ENCODE peak calls at places on chromosomes 16 and 17, in four cellular contexts. J is A549, O is heart left ventricle, C is DND-41. I is an unnamed sample.

GRCh38 chr17:82848022-82848592 is 8.3 kb upstream of the ZNF750 start:
- DNase-seq in J (no peak), O (no peak), C (peak; percentile 87), I (no peak)

GRCh38 chr17:63786117-63786516 is 12.1 kb downstream of the DDX42 start:
- DNase-seq in J (no peak), O (no peak), C (no peak), I (no peak)

GRCh38 chr17:77434136-77435114 is 293.7 kb downstream of the SEC14L1 start:
- DNase-seq in J (no peak), O (no peak), C (no peak), I (no peak)

GRCh38 chr17:67511012-67511411 is 133.9 kb downstream of the PITPNC1 start:
- DNase-seq in J (no peak), O (no peak), C (no peak), I (no peak)

GRCh38 chr17:7834554-7834890 is 505 bp downstream of the KDM6B start:
- DNase-seq in J (peak; percentile 50), O (peak; percentile 81), C (no peak), I (no peak)

GRCh38 chr16:86886651-86887050 is 308.3 kb downstream of the FOXL1 start:
- DNase-seq in J (no peak), O (no peak), C (no peak), I (peak; percentile 42)

GRCh38 chr17:76442341-76443338 is 10.3 kb downstream of the UBE2O start:
- DNase-seq in J (no peak), O (no peak), C (no peak), I (no peak)

GRCh38 chr17:34504814-34505484 is 74.4 kb upstream of the TMEM132E start:
- DNase-seq in J (no peak), O (no peak), C (no peak), I (no peak)

GRCh38 chr17:63222655-63223054 is 223.5 kb downstream of the CYB561 start:
- DNase-seq in J (no peak), O (no peak), C (no peak), I (no peak)

GRCh38 chr17:57121308-57122042 is 36.4 kb downstream of the AKAP1 start:
- DNase-seq in J (peak; percentile 77), O (no peak), C (peak; percentile 34), I (peak; percentile 70)

GRCh38 chr17:78329263-78330059 is 30.4 kb downstream of the SOCS3 start:
- DNase-seq in J (no peak), O (peak; percentile 58), C (no peak), I (peak; percentile 99)

GRCh38 chr16:4709481-4709880 is 16.1 kb downstream of the NUDT16L1 start:
- DNase-seq in J (no peak), O (no peak), C (no peak), I (peak; percentile 23)

GRCh38 chr16:3459401-3460090 is 16.1 kb downstream of the NAA60 start:
- DNase-seq in J (no peak), O (no peak), C (peak; percentile 27), I (no peak)

GRCh38 chr16:48382131-48382530 is 3.1 kb downstream of the SIAH1 start:
- DNase-seq in J (no peak), O (no peak), C (no peak), I (no peak)

GRCh38 chr16:24037335-24037734 is 201.6 kb downstream of the PRKCB start:
- DNase-seq in J (no peak), O (no peak), C (no peak), I (no peak)

GRCh38 chr16:24652803-24653202 is 76.6 kb upstream of the TNRC6A start:
- DNase-seq in J (no peak), O (no peak), C (no peak), I (no peak)

GRCh38 chr17:47276868-47277267 is 23.2 kb downstream of the ITGB3 start:
- DNase-seq in J (no peak), O (peak; percentile 75), C (no peak), I (no peak)

GRCh38 chr16:27460663-27461482 is 58.9 kb downstream of the IL21R start:
- DNase-seq in J (no peak), O (peak; percentile 56), C (no peak), I (no peak)

GRCh38 chr17:82570282-82570681 is 50.8 kb downstream of the FOXK2 start:
- DNase-seq in J (no peak), O (peak; percentile 38), C (no peak), I (no peak)

GRCh38 chr16:16882766-16883165 is 503.8 kb downstream of the NPIPA7 start:
- DNase-seq in J (no peak), O (no peak), C (no peak), I (no peak)

GRCh38 chr16:82063456-82064082 is 28.5 kb downstream of the HSD17B2 start:
- DNase-seq in J (no peak), O (no peak), C (no peak), I (no peak)

GRCh38 chr17:73013299-73013698 is 79.2 kb downstream of the SLC39A11 start:
- DNase-seq in J (no peak), O (no peak), C (no peak), I (peak; percentile 79)

GRCh38 chr17:42881768-42882565 is 18.6 kb upstream of the G6PC1 start:
- DNase-seq in J (no peak), O (no peak), C (no peak), I (no peak)

GRCh38 chr16:50853329-50853728 is 111.4 kb downstream of the CYLD start:
- DNase-seq in J (no peak), O (no peak), C (no peak), I (no peak)

GRCh38 chr16:78227855-78228254 is 128.4 kb downstream of the WWOX start:
- DNase-seq in J (no peak), O (no peak), C (no peak), I (peak; percentile 30)

GRCh38 chr17:61393904-61394629 is 5.6 kb upstream of the TBX2 start:
- DNase-seq in J (no peak), O (peak; percentile 51), C (no peak), I (peak; percentile 92)

DNA sequence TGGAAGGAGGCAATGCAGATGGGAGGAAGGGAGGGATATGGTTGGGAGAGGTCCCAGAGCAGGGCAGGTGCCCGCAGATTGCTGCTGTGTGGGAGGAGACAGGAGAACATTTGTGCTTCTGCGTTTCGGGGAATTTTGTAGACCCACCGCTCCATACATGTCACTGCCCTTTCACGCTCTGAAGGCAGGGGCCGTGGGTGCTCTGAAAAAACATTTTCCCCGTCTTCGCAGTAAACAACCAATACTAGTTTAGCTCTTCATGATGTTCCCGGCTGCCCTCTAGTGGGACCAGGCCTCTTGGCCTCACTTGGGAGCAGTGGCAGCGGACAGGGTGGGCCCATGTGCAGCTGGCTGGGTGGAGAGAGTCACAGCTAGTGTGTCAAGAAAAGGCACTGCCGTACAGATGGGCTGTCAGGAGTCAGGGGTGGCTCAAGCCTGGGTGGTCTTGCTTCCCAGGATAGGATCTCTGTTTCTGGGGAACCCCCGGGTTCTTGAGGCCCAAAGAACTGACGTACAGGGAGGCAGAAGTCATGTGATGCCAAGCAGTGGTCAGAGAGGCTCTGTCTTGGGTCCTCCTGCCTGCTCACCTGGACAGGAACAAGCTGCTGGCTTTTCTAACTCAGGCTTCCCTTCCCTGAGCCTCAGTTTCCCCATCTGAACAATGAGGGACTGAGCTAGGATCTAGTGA is 46.5 kb upstream of the CPNE2 start:
- DNase-seq in J (peak; percentile 56), O (peak; percentile 83), C (no peak), I (peak; percentile 81)
- H3K27ac ChIP-seq in J (no peak overlapping the region), O (no peak overlapping the region), C (no peak overlapping the region), I (no peak overlapping the region)

DNA sequence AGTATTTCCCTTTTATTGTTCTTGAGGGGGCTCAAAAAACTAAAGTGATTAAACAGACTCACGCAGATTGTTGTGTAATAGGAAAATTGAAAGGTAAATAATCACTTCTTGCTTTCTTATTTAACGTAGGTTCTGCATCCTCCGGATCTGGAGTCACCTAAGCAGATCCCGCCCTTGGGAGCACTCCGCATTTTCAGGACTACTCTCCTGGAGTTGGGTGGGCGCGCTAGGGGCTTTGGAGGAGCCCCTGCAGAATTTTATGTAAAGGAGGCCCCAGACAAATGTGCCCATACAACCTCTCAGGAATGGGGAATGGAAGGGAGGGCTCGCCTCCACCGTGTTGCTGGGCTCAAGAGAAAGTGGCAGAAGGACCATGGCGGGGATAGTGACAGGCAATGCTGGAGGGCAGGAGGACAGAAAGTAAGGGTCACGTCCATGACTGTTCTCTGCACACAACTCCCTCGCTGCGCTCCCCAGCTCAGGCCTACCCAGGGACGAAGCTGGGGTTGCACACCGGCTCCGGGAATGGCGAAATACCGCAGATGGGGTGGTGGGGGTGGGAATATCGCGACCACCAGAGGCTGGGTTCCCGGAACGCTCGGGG is 8.3 kb downstream of the MT2A start:
- DNase-seq in J (no peak), O (no peak), C (no peak), I (no peak)
- H3K4me3 ChIP-seq in J (no peak overlapping the region), O (peak overlapping the region; percentile 57), C (no peak overlapping the region), I (no peak overlapping the region)

GRCh38 chr17:22233382-22233781 is 541.1 kb downstream of the KCNJ18 start:
- DNase-seq in J (no peak), O (no peak), C (no peak), I (no peak)
- H3K9me3 ChIP-seq in J (no peaks in the 10 kb centered on the region), O (no peaks in the 10 kb centered on the region), C (peaks cover 2% of the 10 kb centered on the region), I (peaks cover 4% of the 10 kb centered on the region)

DNA sequence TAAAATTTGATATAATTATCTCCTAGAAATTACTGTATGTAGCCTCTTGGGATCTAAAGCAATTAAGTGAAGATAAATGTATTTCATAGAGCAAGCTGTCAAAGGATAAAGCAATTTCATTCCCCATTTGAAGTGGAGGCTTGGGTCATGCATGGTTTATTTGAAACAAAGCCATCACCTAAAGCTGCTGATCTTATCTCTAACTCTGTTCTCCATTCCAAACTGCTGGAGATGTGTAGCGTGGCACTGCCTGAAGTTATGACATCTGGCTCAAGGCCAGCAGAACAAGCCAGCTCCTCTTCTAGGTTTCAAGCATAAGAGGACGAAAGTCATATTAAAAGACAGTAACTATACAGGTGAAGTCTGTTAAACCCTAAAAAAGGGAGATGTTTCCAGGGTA is 83.9 kb downstream of the HIC1 start:
- DNase-seq in J (no peak), O (no peak), C (peak; percentile 14), I (peak; percentile 66)
- H3K27ac ChIP-seq in J (no peak overlapping the region), O (peak overlapping the region; percentile 36), C (no peak overlapping the region), I (peak overlapping the region; percentile 43)

DNA sequence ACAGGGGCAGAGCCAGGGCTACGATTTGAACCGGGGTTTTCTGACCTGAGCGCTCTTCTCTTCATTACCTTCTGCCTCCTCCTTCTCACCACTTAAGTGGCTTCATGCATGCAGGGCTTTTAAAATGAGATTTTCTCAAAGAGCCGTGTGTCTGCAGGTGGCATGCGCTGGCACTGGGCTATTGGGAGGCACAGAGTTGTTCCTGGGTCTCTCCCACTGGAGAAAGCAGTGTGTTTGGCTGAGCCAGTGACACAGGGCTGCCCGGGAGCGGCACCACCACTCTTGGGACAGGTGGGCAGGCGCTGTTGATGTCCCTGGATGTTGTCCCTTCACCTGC is 218.8 kb upstream of the CHMP6 start:
- DNase-seq in J (no peak), O (no peak), C (no peak), I (no peak)
- H3K4me3 ChIP-seq in J (no peak overlapping the region), O (no peak overlapping the region), C (no peak overlapping the region), I (no peak overlapping the region)

DNA sequence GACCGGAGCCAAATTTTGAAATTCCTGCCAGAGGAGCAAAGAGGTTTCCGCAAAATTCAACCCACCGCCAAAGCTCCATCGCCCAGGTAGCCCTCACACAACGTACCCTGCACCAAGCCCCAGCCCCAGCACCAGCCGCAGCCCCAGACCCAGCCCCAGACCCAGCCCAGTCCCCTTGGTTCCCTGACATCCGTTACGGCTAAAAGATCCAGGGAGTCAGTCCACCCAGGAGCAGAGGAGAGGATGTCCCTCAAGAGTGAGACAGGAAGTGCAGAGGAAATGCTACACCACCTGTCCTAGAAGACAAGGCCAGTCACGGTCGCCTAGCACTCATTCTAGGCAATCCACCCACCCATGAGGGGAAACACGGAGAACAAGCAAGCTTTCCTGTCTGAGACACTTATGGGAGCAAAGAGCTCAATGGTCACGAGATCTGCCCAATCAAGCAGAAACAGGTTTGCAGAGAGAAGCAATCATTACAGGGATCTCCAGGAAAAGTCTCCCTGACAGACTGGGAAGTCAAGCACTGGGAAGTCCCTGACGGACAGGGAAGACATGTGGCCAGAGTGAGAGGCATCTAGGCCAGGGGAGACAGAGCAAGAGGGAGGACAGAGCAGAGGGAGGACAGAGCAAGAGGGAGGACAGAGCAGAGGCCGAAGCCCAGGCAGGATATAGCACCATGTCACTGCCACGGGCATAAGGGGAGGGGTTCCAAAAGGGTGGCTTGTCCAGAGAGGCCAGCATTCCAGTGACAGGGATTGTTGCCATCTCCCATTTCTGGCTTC is 15.0 kb upstream of the KCNJ18 start:
- DNase-seq in J (no peak), O (no peak), C (no peak), I (no peak)
- H3K9me3 ChIP-seq in J (no peaks in the 10 kb centered on the region), O (no peaks in the 10 kb centered on the region), C (peaks cover 29% of the 10 kb centered on the region), I (no peaks in the 10 kb centered on the region)

I was measured in SJCRH30.